ENCODE peak calls at places on chromosomes 7 and 10, in eight cellular contexts. One of them, this sample, is unnamed.

GRCh38 chr10:109837384-109837783 is 85.9 kb downstream of the XPNPEP1 start:
- DNase-seq in stimulated activated CD4-positive, alpha-beta T cell treated with anti-CD3 and anti-CD28 coated beads, Interleukin-1b, Interleukin-23, amount 100 ng/mL, for 1 hour: no peak
- DNase-seq in GM03348: no peak
- DNase-seq in NCI-H1092 treated with DMSO at 0.1 percent for 48 hours: no peak
- DNase-seq in foreskin keratinocyte: no peak
- DNase-seq in central memory CD4-positive, alpha-beta T cell: no peak
- DNase-seq in activated naive CD8-positive, alpha-beta T cell treated with anti-CD3 and anti-CD28 coated beads for 36 hours: no peak
- DNase-seq in astrocyte: no peak
- DNase-seq in this sample: no peak

GRCh38 chr10:114458955-114459354 is 54.7 kb upstream of the AFAP1L2 start:
- DNase-seq in activated naive CD8-positive, alpha-beta T cell treated with anti-CD3 and anti-CD28 coated beads for 36 hours: peak
- DNase-seq in foreskin keratinocyte: peak
- DNase-seq in NCI-H1092 treated with DMSO at 0.1 percent for 48 hours: no peak
- DNase-seq in astrocyte: no peak
- DNase-seq in central memory CD4-positive, alpha-beta T cell: no peak
- DNase-seq in stimulated activated CD4-positive, alpha-beta T cell treated with anti-CD3 and anti-CD28 coated beads, Interleukin-1b, Interleukin-23, amount 100 ng/mL, for 1 hour: no peak
- DNase-seq in GM03348: peak
- DNase-seq in this sample: no peak

GRCh38 chr7:102912742-102913141 is at the start of gene LRRC17:
- DNase-seq in stimulated activated CD4-positive, alpha-beta T cell treated with anti-CD3 and anti-CD28 coated beads, Interleukin-1b, Interleukin-23, amount 100 ng/mL, for 1 hour: no peak
- DNase-seq in activated naive CD8-positive, alpha-beta T cell treated with anti-CD3 and anti-CD28 coated beads for 36 hours: no peak
- DNase-seq in astrocyte: peak
- DNase-seq in NCI-H1092 treated with DMSO at 0.1 percent for 48 hours: peak
- DNase-seq in foreskin keratinocyte: no peak
- DNase-seq in central memory CD4-positive, alpha-beta T cell: no peak
- DNase-seq in GM03348: peak
- DNase-seq in this sample: no peak

GRCh38 chr10:61832866-61833481 is 68.5 kb upstream of the ARID5B start:
- DNase-seq in central memory CD4-positive, alpha-beta T cell: no peak
- DNase-seq in GM03348: no peak
- DNase-seq in stimulated activated CD4-positive, alpha-beta T cell treated with anti-CD3 and anti-CD28 coated beads, Interleukin-1b, Interleukin-23, amount 100 ng/mL, for 1 hour: no peak
- DNase-seq in astrocyte: peak
- DNase-seq in foreskin keratinocyte: peak
- DNase-seq in NCI-H1092 treated with DMSO at 0.1 percent for 48 hours: no peak
- DNase-seq in activated naive CD8-positive, alpha-beta T cell treated with anti-CD3 and anti-CD28 coated beads for 36 hours: no peak
- DNase-seq in this sample: no peak

GRCh38 chr7:114310344-114311118 is 104.1 kb upstream of the FOXP2 start:
- DNase-seq in GM03348: no peak
- DNase-seq in foreskin keratinocyte: no peak
- DNase-seq in stimulated activated CD4-positive, alpha-beta T cell treated with anti-CD3 and anti-CD28 coated beads, Interleukin-1b, Interleukin-23, amount 100 ng/mL, for 1 hour: no peak
- DNase-seq in NCI-H1092 treated with DMSO at 0.1 percent for 48 hours: peak
- DNase-seq in activated naive CD8-positive, alpha-beta T cell treated with anti-CD3 and anti-CD28 coated beads for 36 hours: no peak
- DNase-seq in astrocyte: no peak
- DNase-seq in central memory CD4-positive, alpha-beta T cell: no peak
- DNase-seq in this sample: no peak

GRCh38 chr10:4698075-4698474 is 127.9 kb upstream of the AKR1E2 start:
- DNase-seq in astrocyte: peak
- DNase-seq in stimulated activated CD4-positive, alpha-beta T cell treated with anti-CD3 and anti-CD28 coated beads, Interleukin-1b, Interleukin-23, amount 100 ng/mL, for 1 hour: no peak
- DNase-seq in NCI-H1092 treated with DMSO at 0.1 percent for 48 hours: no peak
- DNase-seq in GM03348: peak
- DNase-seq in foreskin keratinocyte: no peak
- DNase-seq in activated naive CD8-positive, alpha-beta T cell treated with anti-CD3 and anti-CD28 coated beads for 36 hours: no peak
- DNase-seq in central memory CD4-positive, alpha-beta T cell: no peak
- DNase-seq in this sample: no peak

GRCh38 chr7:97499204-97499603 is 232.7 kb upstream of the TAC1 start:
- DNase-seq in GM03348: peak
- DNase-seq in activated naive CD8-positive, alpha-beta T cell treated with anti-CD3 and anti-CD28 coated beads for 36 hours: peak
- DNase-seq in foreskin keratinocyte: peak
- DNase-seq in astrocyte: no peak
- DNase-seq in central memory CD4-positive, alpha-beta T cell: no peak
- DNase-seq in stimulated activated CD4-positive, alpha-beta T cell treated with anti-CD3 and anti-CD28 coated beads, Interleukin-1b, Interleukin-23, amount 100 ng/mL, for 1 hour: no peak
- DNase-seq in NCI-H1092 treated with DMSO at 0.1 percent for 48 hours: peak
- DNase-seq in this sample: peak

GRCh38 chr7:50309736-50310135 is 5.2 kb downstream of the IKZF1 start:
- DNase-seq in central memory CD4-positive, alpha-beta T cell: no peak
- DNase-seq in GM03348: no peak
- DNase-seq in activated naive CD8-positive, alpha-beta T cell treated with anti-CD3 and anti-CD28 coated beads for 36 hours: no peak
- DNase-seq in stimulated activated CD4-positive, alpha-beta T cell treated with anti-CD3 and anti-CD28 coated beads, Interleukin-1b, Interleukin-23, amount 100 ng/mL, for 1 hour: no peak
- DNase-seq in astrocyte: no peak
- DNase-seq in NCI-H1092 treated with DMSO at 0.1 percent for 48 hours: no peak
- DNase-seq in foreskin keratinocyte: no peak
- DNase-seq in this sample: no peak

GRCh38 chr7:133044722-133045473 is 37.0 kb downstream of the CHCHD3 start:
- DNase-seq in astrocyte: no peak
- DNase-seq in central memory CD4-positive, alpha-beta T cell: no peak
- DNase-seq in foreskin keratinocyte: no peak
- DNase-seq in GM03348: no peak
- DNase-seq in NCI-H1092 treated with DMSO at 0.1 percent for 48 hours: no peak
- DNase-seq in activated naive CD8-positive, alpha-beta T cell treated with anti-CD3 and anti-CD28 coated beads for 36 hours: no peak
- DNase-seq in stimulated activated CD4-positive, alpha-beta T cell treated with anti-CD3 and anti-CD28 coated beads, Interleukin-1b, Interleukin-23, amount 100 ng/mL, for 1 hour: no peak
- DNase-seq in this sample: no peak

GRCh38 chr10:1272762-1273161 is 216.6 kb downstream of the WDR37 start:
- DNase-seq in astrocyte: no peak
- DNase-seq in NCI-H1092 treated with DMSO at 0.1 percent for 48 hours: no peak
- DNase-seq in activated naive CD8-positive, alpha-beta T cell treated with anti-CD3 and anti-CD28 coated beads for 36 hours: no peak
- DNase-seq in GM03348: no peak
- DNase-seq in foreskin keratinocyte: no peak
- DNase-seq in stimulated activated CD4-positive, alpha-beta T cell treated with anti-CD3 and anti-CD28 coated beads, Interleukin-1b, Interleukin-23, amount 100 ng/mL, for 1 hour: no peak
- DNase-seq in central memory CD4-positive, alpha-beta T cell: no peak
- DNase-seq in this sample: no peak

GRCh38 chr7:101602484-101603241 is 26.4 kb downstream of the MYL10 start:
- DNase-seq in astrocyte: peak
- DNase-seq in stimulated activated CD4-positive, alpha-beta T cell treated with anti-CD3 and anti-CD28 coated beads, Interleukin-1b, Interleukin-23, amount 100 ng/mL, for 1 hour: peak
- DNase-seq in central memory CD4-positive, alpha-beta T cell: peak
- DNase-seq in foreskin keratinocyte: peak
- DNase-seq in activated naive CD8-positive, alpha-beta T cell treated with anti-CD3 and anti-CD28 coated beads for 36 hours: peak
- DNase-seq in GM03348: peak
- DNase-seq in NCI-H1092 treated with DMSO at 0.1 percent for 48 hours: peak
- DNase-seq in this sample: peak

GRCh38 chr7:41693150-41693997 is 9.5 kb downstream of the INHBA start:
- DNase-seq in activated naive CD8-positive, alpha-beta T cell treated with anti-CD3 and anti-CD28 coated beads for 36 hours: no peak
- DNase-seq in GM03348: no peak
- DNase-seq in NCI-H1092 treated with DMSO at 0.1 percent for 48 hours: no peak
- DNase-seq in astrocyte: no peak
- DNase-seq in stimulated activated CD4-positive, alpha-beta T cell treated with anti-CD3 and anti-CD28 coated beads, Interleukin-1b, Interleukin-23, amount 100 ng/mL, for 1 hour: no peak
- DNase-seq in foreskin keratinocyte: peak
- DNase-seq in central memory CD4-positive, alpha-beta T cell: no peak
- DNase-seq in this sample: no peak

GRCh38 chr10:13701157-13701919 is 114.6 kb downstream of the PRPF18 start:
- DNase-seq in astrocyte: no peak
- DNase-seq in NCI-H1092 treated with DMSO at 0.1 percent for 48 hours: no peak
- DNase-seq in foreskin keratinocyte: no peak
- DNase-seq in GM03348: no peak
- DNase-seq in activated naive CD8-positive, alpha-beta T cell treated with anti-CD3 and anti-CD28 coated beads for 36 hours: no peak
- DNase-seq in stimulated activated CD4-positive, alpha-beta T cell treated with anti-CD3 and anti-CD28 coated beads, Interleukin-1b, Interleukin-23, amount 100 ng/mL, for 1 hour: no peak
- DNase-seq in central memory CD4-positive, alpha-beta T cell: no peak
- DNase-seq in this sample: no peak

GRCh38 chr10:90306187-90306586 is 551.7 kb downstream of the HTR7 start:
- DNase-seq in astrocyte: peak
- DNase-seq in stimulated activated CD4-positive, alpha-beta T cell treated with anti-CD3 and anti-CD28 coated beads, Interleukin-1b, Interleukin-23, amount 100 ng/mL, for 1 hour: no peak
- DNase-seq in activated naive CD8-positive, alpha-beta T cell treated with anti-CD3 and anti-CD28 coated beads for 36 hours: no peak
- DNase-seq in central memory CD4-positive, alpha-beta T cell: no peak
- DNase-seq in GM03348: no peak
- DNase-seq in foreskin keratinocyte: no peak
- DNase-seq in NCI-H1092 treated with DMSO at 0.1 percent for 48 hours: no peak
- DNase-seq in this sample: peak

GRCh38 chr7:47485640-47486435 is 96.1 kb downstream of the TNS3 start:
- DNase-seq in GM03348: no peak
- DNase-seq in NCI-H1092 treated with DMSO at 0.1 percent for 48 hours: no peak
- DNase-seq in activated naive CD8-positive, alpha-beta T cell treated with anti-CD3 and anti-CD28 coated beads for 36 hours: no peak
- DNase-seq in central memory CD4-positive, alpha-beta T cell: no peak
- DNase-seq in stimulated activated CD4-positive, alpha-beta T cell treated with anti-CD3 and anti-CD28 coated beads, Interleukin-1b, Interleukin-23, amount 100 ng/mL, for 1 hour: no peak
- DNase-seq in astrocyte: no peak
- DNase-seq in foreskin keratinocyte: no peak
- DNase-seq in this sample: no peak

GRCh38 chr10:62264702-62265436 is 3.8 kb downstream of the RTKN2 start:
- DNase-seq in foreskin keratinocyte: peak
- DNase-seq in astrocyte: peak
- DNase-seq in NCI-H1092 treated with DMSO at 0.1 percent for 48 hours: peak
- DNase-seq in central memory CD4-positive, alpha-beta T cell: no peak
- DNase-seq in activated naive CD8-positive, alpha-beta T cell treated with anti-CD3 and anti-CD28 coated beads for 36 hours: no peak
- DNase-seq in GM03348: peak
- DNase-seq in stimulated activated CD4-positive, alpha-beta T cell treated with anti-CD3 and anti-CD28 coated beads, Interleukin-1b, Interleukin-23, amount 100 ng/mL, for 1 hour: no peak
- DNase-seq in this sample: peak

GRCh38 chr10:31147220-31147608 is 115.5 kb upstream of the ZNF438 start:
- DNase-seq in activated naive CD8-positive, alpha-beta T cell treated with anti-CD3 and anti-CD28 coated beads for 36 hours: no peak
- DNase-seq in central memory CD4-positive, alpha-beta T cell: no peak
- DNase-seq in astrocyte: peak
- DNase-seq in GM03348: peak
- DNase-seq in NCI-H1092 treated with DMSO at 0.1 percent for 48 hours: no peak
- DNase-seq in foreskin keratinocyte: peak
- DNase-seq in stimulated activated CD4-positive, alpha-beta T cell treated with anti-CD3 and anti-CD28 coated beads, Interleukin-1b, Interleukin-23, amount 100 ng/mL, for 1 hour: no peak
- DNase-seq in this sample: no peak

GRCh38 chr10:120286280-120286679 is 170.7 kb upstream of the PLPP4 start:
- DNase-seq in GM03348: no peak
- DNase-seq in central memory CD4-positive, alpha-beta T cell: no peak
- DNase-seq in foreskin keratinocyte: no peak
- DNase-seq in stimulated activated CD4-positive, alpha-beta T cell treated with anti-CD3 and anti-CD28 coated beads, Interleukin-1b, Interleukin-23, amount 100 ng/mL, for 1 hour: no peak
- DNase-seq in NCI-H1092 treated with DMSO at 0.1 percent for 48 hours: no peak
- DNase-seq in activated naive CD8-positive, alpha-beta T cell treated with anti-CD3 and anti-CD28 coated beads for 36 hours: no peak
- DNase-seq in astrocyte: no peak
- DNase-seq in this sample: no peak

GRCh38 chr10:71079761-71080380 is 132.5 kb upstream of the UNC5B start:
- DNase-seq in foreskin keratinocyte: no peak
- DNase-seq in stimulated activated CD4-positive, alpha-beta T cell treated with anti-CD3 and anti-CD28 coated beads, Interleukin-1b, Interleukin-23, amount 100 ng/mL, for 1 hour: no peak
- DNase-seq in NCI-H1092 treated with DMSO at 0.1 percent for 48 hours: no peak
- DNase-seq in central memory CD4-positive, alpha-beta T cell: no peak
- DNase-seq in astrocyte: no peak
- DNase-seq in GM03348: no peak
- DNase-seq in activated naive CD8-positive, alpha-beta T cell treated with anti-CD3 and anti-CD28 coated beads for 36 hours: no peak
- DNase-seq in this sample: no peak

GRCh38 chr7:104789780-104790179 is 224.2 kb upstream of the KMT2E start:
- DNase-seq in foreskin keratinocyte: no peak
- DNase-seq in astrocyte: no peak
- DNase-seq in central memory CD4-positive, alpha-beta T cell: no peak
- DNase-seq in NCI-H1092 treated with DMSO at 0.1 percent for 48 hours: no peak
- DNase-seq in activated naive CD8-positive, alpha-beta T cell treated with anti-CD3 and anti-CD28 coated beads for 36 hours: no peak
- DNase-seq in stimulated activated CD4-positive, alpha-beta T cell treated with anti-CD3 and anti-CD28 coated beads, Interleukin-1b, Interleukin-23, amount 100 ng/mL, for 1 hour: no peak
- DNase-seq in GM03348: no peak
- DNase-seq in this sample: no peak

GRCh38 chr7:94382746-94383145 is 11.9 kb upstream of the COL1A2 start:
- DNase-seq in NCI-H1092 treated with DMSO at 0.1 percent for 48 hours: no peak
- DNase-seq in activated naive CD8-positive, alpha-beta T cell treated with anti-CD3 and anti-CD28 coated beads for 36 hours: no peak
- DNase-seq in GM03348: no peak
- DNase-seq in astrocyte: no peak
- DNase-seq in foreskin keratinocyte: peak
- DNase-seq in central memory CD4-positive, alpha-beta T cell: no peak
- DNase-seq in stimulated activated CD4-positive, alpha-beta T cell treated with anti-CD3 and anti-CD28 coated beads, Interleukin-1b, Interleukin-23, amount 100 ng/mL, for 1 hour: no peak
- DNase-seq in this sample: peak

GRCh38 chr7:42218248-42218647 is 18.8 kb downstream of the GLI3 start:
- DNase-seq in activated naive CD8-positive, alpha-beta T cell treated with anti-CD3 and anti-CD28 coated beads for 36 hours: no peak
- DNase-seq in GM03348: no peak
- DNase-seq in stimulated activated CD4-positive, alpha-beta T cell treated with anti-CD3 and anti-CD28 coated beads, Interleukin-1b, Interleukin-23, amount 100 ng/mL, for 1 hour: no peak
- DNase-seq in central memory CD4-positive, alpha-beta T cell: no peak
- DNase-seq in foreskin keratinocyte: no peak
- DNase-seq in astrocyte: no peak
- DNase-seq in NCI-H1092 treated with DMSO at 0.1 percent for 48 hours: no peak
- DNase-seq in this sample: no peak

GRCh38 chr10:56934515-56934914 is 573.5 kb upstream of the ZWINT start:
- DNase-seq in NCI-H1092 treated with DMSO at 0.1 percent for 48 hours: no peak
- DNase-seq in activated naive CD8-positive, alpha-beta T cell treated with anti-CD3 and anti-CD28 coated beads for 36 hours: no peak
- DNase-seq in foreskin keratinocyte: no peak
- DNase-seq in stimulated activated CD4-positive, alpha-beta T cell treated with anti-CD3 and anti-CD28 coated beads, Interleukin-1b, Interleukin-23, amount 100 ng/mL, for 1 hour: no peak
- DNase-seq in GM03348: no peak
- DNase-seq in central memory CD4-positive, alpha-beta T cell: no peak
- DNase-seq in astrocyte: no peak
- DNase-seq in this sample: no peak

GRCh38 chr10:128040096-128040495 is 86.1 kb downstream of the MKI67 start:
- DNase-seq in astrocyte: no peak
- DNase-seq in central memory CD4-positive, alpha-beta T cell: no peak
- DNase-seq in foreskin keratinocyte: no peak
- DNase-seq in GM03348: no peak
- DNase-seq in activated naive CD8-positive, alpha-beta T cell treated with anti-CD3 and anti-CD28 coated beads for 36 hours: no peak
- DNase-seq in stimulated activated CD4-positive, alpha-beta T cell treated with anti-CD3 and anti-CD28 coated beads, Interleukin-1b, Interleukin-23, amount 100 ng/mL, for 1 hour: no peak
- DNase-seq in NCI-H1092 treated with DMSO at 0.1 percent for 48 hours: no peak
- DNase-seq in this sample: no peak

This sample was measured in Panc1.